ENCODE peak calls at places on chromosomes 13 and 19, in five cellular contexts. H is GM23338, I is DMS53, W is ovary, X is spleen. J is an unnamed sample.

GRCh38 chr19:56105090-56105701 is 15.9 kb downstream of the ZNF787 start:
- DNase-seq in W (peak), X (peak), I (peak), H (peak), J (peak)

GRCh38 chr13:50202485-50202884 is 187.2 kb downstream of the KCNRG start:
- DNase-seq in X (no peak), H (no peak), W (no peak), I (no peak), J (no peak)

GRCh38 chr19:7597689-7598088 is 2.0 kb downstream of the CAMSAP3 start:
- DNase-seq in X (no peak), W (no peak), I (no peak), H (no peak), J (peak)

GRCh38 chr19:43784981-43785808 is 4.4 kb upstream of the KCNN4 start:
- DNase-seq in X (peak), W (peak), H (peak), I (peak), J (peak)

GRCh38 chr19:46408611-46409039 is 4.7 kb downstream of the CCDC8 start:
- DNase-seq in W (peak), X (no peak), I (no peak), H (no peak), J (peak)

GRCh38 chr13:41925014-41925413 is 35.9 kb downstream of the VWA8 start:
- DNase-seq in H (no peak), X (no peak), W (no peak), I (no peak), J (no peak)

GRCh38 chr13:40629678-40630384 is 36.6 kb downstream of the FOXO1 start:
- DNase-seq in I (peak), W (no peak), X (no peak), H (no peak), J (no peak)

GRCh38 chr13:37158481-37158880 is 53.0 kb upstream of the CSNK1A1L start:
- DNase-seq in X (no peak), H (no peak), W (no peak), I (no peak), J (no peak)

GRCh38 chr19:49684251-49684982 is 5.0 kb upstream of the ADM5 start:
- DNase-seq in H (peak), W (no peak), X (no peak), I (peak), J (no peak)

GRCh38 chr19:4345656-4346383 is 2.5 kb downstream of the MPND start:
- DNase-seq in I (no peak), H (no peak), X (peak), W (no peak), J (no peak)

GRCh38 chr19:2491130-2491801 is 15.3 kb downstream of the GADD45B start:
- DNase-seq in W (no peak), H (no peak), X (peak), I (peak), J (peak)

GRCh38 chr19:39809368-39809767 is 24.6 kb downstream of the DYRK1B start:
- DNase-seq in I (no peak), H (no peak), W (no peak), X (no peak), J (no peak)

GRCh38 chr13:78786399-78786879 is 127.5 kb upstream of the OBI1 start:
- DNase-seq in X (no peak), I (no peak), H (no peak), W (no peak), J (no peak)

GRCh38 chr13:27339299-27339698 is 68.7 kb downstream of the RASL11A start:
- DNase-seq in H (peak), X (no peak), I (peak), W (no peak), J (peak)

GRCh38 chr13:100245099-100245498 is 156.2 kb downstream of the PCCA start:
- DNase-seq in W (no peak), H (no peak), I (no peak), X (no peak), J (no peak)

GRCh38 chr19:29662604-29663404 is 2.5 kb upstream of the PLEKHF1 start:
- DNase-seq in X (peak), I (no peak), W (peak), H (no peak), J (peak)

GRCh38 chr19:47022541-47023447 is 3.2 kb downstream of the NPAS1 start:
- DNase-seq in W (no peak), X (peak), H (peak), I (no peak), J (no peak)

GRCh38 chr19:36041831-36042230 is 9.2 kb upstream of the CLIP3 start:
- DNase-seq in W (peak), H (peak), I (no peak), X (no peak), J (peak)

GRCh38 chr13:40336228-40337221 is 329.9 kb downstream of the FOXO1 start:
- DNase-seq in X (no peak), H (no peak), W (no peak), I (peak), J (no peak)

GRCh38 chr19:57245066-57245465 is 4.6 kb downstream of the ZNF805 start:
- DNase-seq in H (no peak), W (no peak), I (no peak), X (no peak), J (no peak)

GRCh38 chr13:29454931-29455481 is 140.5 kb downstream of the SLC7A1 start:
- DNase-seq in H (peak), I (peak), W (no peak), X (no peak), J (no peak)

GRCh38 chr19:29525901-29526729 is at the start of gene VSTM2B:
- DNase-seq in I (no peak), H (peak), W (no peak), X (peak), J (no peak)

GRCh38 chr19:5491565-5491964 is 36.3 kb downstream of the ZNRF4 start:
- DNase-seq in X (no peak), H (no peak), I (no peak), W (no peak), J (no peak)

GRCh38 chr13:113151745-113152707 is 6.4 kb upstream of the PROZ start:
- DNase-seq in X (no peak), W (peak), I (peak), H (no peak), J (peak)

GRCh38 chr19:11019824-11020223 is 59.0 kb downstream of the SMARCA4 start:
- DNase-seq in I (no peak), W (no peak), H (no peak), X (no peak), J (no peak)

GRCh38 chr13:109783447-109783814 is 3.0 kb downstream of the IRS2 start:
- DNase-seq in W (peak), H (peak), I (peak), X (no peak), J (no peak)

GRCh38 chr19:35219008-35219407 is 9.5 kb downstream of the FAM187B start:
- DNase-seq in W (no peak), I (no peak), H (no peak), X (no peak), J (no peak)

GRCh38 chr19:53123400-53123799 is 9.3 kb downstream of the ZNF415 start:
- DNase-seq in X (peak), I (no peak), H (no peak), W (no peak), J (no peak)

GRCh38 chr19:49871349-49871985 is 4.1 kb upstream of the PNKP start:
- DNase-seq in X (no peak), W (peak), I (no peak), H (no peak), J (no peak)